ENCODE peak calls at places on chromosomes 12 and 14, in ten cellular contexts. M is Caco-2; G is SJSA1; K is K562; Y is uterus; C is NCI-H774; L is H54; X is LHCN-M2; V is activated CD8-positive, alpha-beta T cell treated with anti-CD3 and anti-CD28 coated beads for 36 hours; U is ureter. R is an unnamed sample.

GRCh38 chr14:71133296-71133695 is 226.0 kb downstream of the PCNX1 start:
- DNase-seq in Y (no peak), G (peak; percentile 16), U (no peak), V (no peak), X (no peak), K (no peak), C (no peak), L (no peak), M (no peak), R (no peak)

GRCh38 chr14:77615231-77616132 is 955 bp downstream of the SPTLC2 start:
- DNase-seq in U (no peak), C (no peak), M (peak; percentile 16), L (no peak), K (no peak), V (peak; percentile 40), X (peak; percentile 34), G (no peak), Y (no peak), R (peak; percentile 36)

GRCh38 chr12:73225941-73226340 is 953.8 kb downstream of the TRHDE start:
- DNase-seq in X (no peak), K (no peak), C (no peak), U (no peak), V (no peak), G (no peak), M (no peak), Y (no peak), L (no peak), R (no peak)

GRCh38 chr12:126930234-126930633 is 1336.7 kb upstream of the TMEM132C start:
- DNase-seq in Y (no peak), M (no peak), V (no peak), U (no peak), K (no peak), L (no peak), C (no peak), X (no peak), G (no peak), R (no peak)

GRCh38 chr14:106872619-106873446 is 1346.5 kb downstream of the TMEM121 start:
- DNase-seq in Y (no peak), K (peak; percentile 17), V (peak; percentile 95), C (peak; percentile 94), X (peak; percentile 69), M (peak; percentile 95), G (no peak), U (peak; percentile 88), L (no peak), R (peak; percentile 48)

GRCh38 chr14:32576088-32576795 is 247.1 kb downstream of the AKAP6 start:
- DNase-seq in L (no peak), M (peak; percentile 53), V (peak; percentile 45), Y (peak; percentile 57), K (peak; percentile 47), U (peak; percentile 60), X (peak; percentile 58), G (no peak), C (peak; percentile 53), R (peak; percentile 64)

GRCh38 chr12:11581179-11581755 is 68.2 kb upstream of the ETV6 start:
- DNase-seq in C (peak; percentile 33), G (peak; percentile 73), M (peak; percentile 76), K (peak; percentile 35), U (peak; percentile 70), V (peak; percentile 87), L (peak; percentile 23), X (peak; percentile 57), Y (peak; percentile 82), R (peak; percentile 58)

GRCh38 chr14:99252940-99253868 is 18.8 kb downstream of the BCL11B start:
- DNase-seq in G (no peak), C (no peak), Y (no peak), K (no peak), U (no peak), X (no peak), L (no peak), V (peak; percentile 87), M (no peak), R (no peak)

GRCh38 chr12:48592591-48593086 is 22.8 kb upstream of the LALBA start:
- DNase-seq in U (no peak), C (no peak), M (no peak), V (no peak), G (no peak), Y (no peak), K (no peak), X (no peak), L (no peak), R (no peak)

GRCh38 chr12:58888131-58888783 is 32.0 kb downstream of the LRIG3 start:
- DNase-seq in L (no peak), U (peak; percentile 76), C (peak; percentile 45), M (no peak), G (no peak), K (no peak), Y (no peak), V (no peak), X (peak; percentile 23), R (peak; percentile 16)

GRCh38 chr12:1583421-1584078 is 10.8 kb downstream of the FBXL14 start:
- DNase-seq in K (peak; percentile 63), C (peak; percentile 80), M (peak; percentile 87), G (peak; percentile 82), L (peak; percentile 54), X (peak; percentile 84), U (peak; percentile 79), Y (peak; percentile 79), V (peak; percentile 77), R (peak; percentile 78)

GRCh38 chr12:120677765-120678473 is 9.0 kb upstream of the MLEC start:
- DNase-seq in G (peak; percentile 91), M (no peak), X (peak; percentile 15), U (no peak), Y (peak; percentile 64), K (no peak), C (no peak), V (peak; percentile 55), L (peak; percentile 40), R (no peak)

GRCh38 chr14:68794130-68794855 is 1.4 kb upstream of the ZFP36L1 start:
- DNase-seq in L (no peak), Y (peak; percentile 94), G (peak; percentile 78), C (no peak), V (peak; percentile 89), K (no peak), M (peak; percentile 71), X (peak; percentile 94), U (peak; percentile 92), R (no peak)

GRCh38 chr14:48690349-48690748 is 895.8 kb downstream of the RPS29 start:
- DNase-seq in U (no peak), V (no peak), X (no peak), G (no peak), M (no peak), L (no peak), K (no peak), Y (no peak), C (no peak), R (no peak)

R was measured in NCI-H748 treated with DMSO at 0.1 percent for 48 hours.